ENCODE peak calls at places on chromosomes 5 and 9, in six cellular contexts. U is astrocyte, N is BE2C, I is upper lobe of right lung, R is fibroblast of pulmonary artery, V is brain microvascular endothelial cell. Z is an unnamed sample.

GRCh38 chr5:172833691-172834569 is at the start of gene ERGIC1:
- DNase-seq in U (peak), N (peak), I (peak), R (peak), V (peak), Z (peak)

GRCh38 chr5:55429707-55430253 is 105.0 kb downstream of the PLPP1 start:
- DNase-seq in U (no peak), N (peak), I (no peak), R (no peak), V (no peak), Z (no peak)

GRCh38 chr9:132160802-132161742 is 786 bp upstream of the NTNG2 start:
- DNase-seq in U (peak), N (peak), I (no peak), R (peak), V (peak), Z (no peak)

GRCh38 chr5:10699987-10700386 is 61.0 kb downstream of the DAP start:
- DNase-seq in U (no peak), N (no peak), I (no peak), R (no peak), V (no peak), Z (no peak)

GRCh38 chr9:136882109-136882946 is 4.0 kb upstream of the TRAF2 start:
- DNase-seq in U (peak), N (no peak), I (no peak), R (peak), V (peak), Z (no peak)

GRCh38 chr5:56278267-56278826 is 45.2 kb upstream of the ANKRD55 start:
- DNase-seq in U (peak), N (no peak), I (no peak), R (peak), V (peak), Z (no peak)

GRCh38 chr5:34767127-34767526 is 71.8 kb upstream of the TTC23L start:
- DNase-seq in U (no peak), N (no peak), I (no peak), R (no peak), V (no peak), Z (no peak)

GRCh38 chr9:88587182-88587581 is 52.2 kb downstream of the NXNL2 start:
- DNase-seq in U (no peak), N (no peak), I (no peak), R (no peak), V (no peak), Z (no peak)

GRCh38 chr9:110065527-110065926 is 142.4 kb downstream of the C9orf152 start:
- DNase-seq in U (no peak), N (no peak), I (no peak), R (peak), V (no peak), Z (no peak)

GRCh38 chr5:146813748-146814147 is 64.8 kb downstream of the PPP2R2B start:
- DNase-seq in U (no peak), N (no peak), I (no peak), R (no peak), V (no peak), Z (no peak)

DNA sequence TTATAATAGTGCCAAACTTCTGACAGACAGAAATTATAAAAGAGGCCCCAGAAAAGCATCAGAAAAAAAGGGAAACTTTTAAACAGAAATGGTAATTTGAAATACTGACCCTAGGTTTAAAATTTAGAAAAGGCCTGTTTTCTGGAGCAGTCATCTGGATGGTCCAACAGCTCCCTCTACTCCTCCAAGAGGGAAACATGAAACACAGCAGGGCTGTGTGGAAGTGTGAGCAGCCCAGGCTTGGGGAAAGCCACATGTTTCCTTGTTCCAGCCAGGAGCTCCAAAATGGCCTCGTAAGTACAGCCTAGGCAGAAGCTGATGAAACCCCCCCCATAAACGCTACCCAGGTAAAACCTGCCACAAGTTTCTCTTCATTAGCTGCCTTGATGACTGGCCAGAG is 499.3 kb upstream of the ADAMTS16 start:
- DNase-seq in U (peak), N (no peak), I (no peak), R (peak), V (no peak), Z (no peak)
- TF ChIP-seq CTCF in U (peak), N (no peak), I (no peak), R (no peak), V (peak), Z (peak)

DNA sequence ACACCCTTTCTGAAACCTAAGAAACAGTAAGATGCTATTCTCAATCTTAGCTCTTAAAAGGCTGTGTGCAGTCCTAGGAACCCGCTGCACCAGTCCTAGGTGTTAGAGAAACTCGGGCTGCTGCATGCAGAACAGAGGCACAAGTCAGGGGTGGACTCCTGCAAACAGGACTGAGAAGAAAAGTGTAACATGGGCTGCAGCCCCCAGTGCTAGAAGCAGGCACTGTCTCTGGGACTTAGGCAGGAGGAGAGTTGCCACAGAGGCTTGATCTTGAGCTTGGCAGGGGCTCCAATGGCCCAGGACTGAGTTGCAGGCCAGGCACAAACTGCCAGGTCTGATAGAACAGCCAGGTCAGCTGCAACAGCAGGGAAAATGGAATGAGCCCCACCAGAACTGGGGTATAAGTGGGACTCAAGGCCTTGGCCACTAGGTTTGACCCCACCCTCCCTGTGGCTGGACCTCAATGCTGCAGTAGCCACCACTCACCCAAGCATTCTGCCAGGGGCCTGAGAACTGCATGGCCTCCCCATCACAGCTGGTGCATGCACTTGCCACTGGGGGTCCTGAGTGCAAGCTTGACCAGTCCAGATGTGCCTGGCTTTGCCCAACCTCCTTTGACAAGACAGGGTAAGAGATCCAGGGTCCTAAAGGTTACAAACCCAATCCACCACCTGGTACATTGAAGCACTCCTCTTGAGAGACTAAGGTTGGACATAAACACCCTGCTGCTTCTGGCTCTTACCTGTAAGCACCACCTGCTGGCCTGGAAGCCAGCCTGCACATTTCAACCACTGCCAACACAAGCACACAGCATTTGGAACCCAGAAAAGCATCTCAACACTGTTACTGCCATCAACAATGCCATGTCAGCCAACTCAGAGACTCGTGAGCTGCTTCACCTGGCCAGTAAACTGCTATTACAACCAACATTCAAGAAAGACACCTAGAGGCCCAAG is 103.3 kb downstream of the FBXL17 start:
- DNase-seq in U (no peak), N (no peak), I (no peak), R (no peak), V (no peak), Z (peak)
- TF ChIP-seq CTCF in U (no peak), N (peak), I (no peak), R (no peak), V (no peak), Z (no peak)

GRCh38 chr9:15967068-15967467 is 414.2 kb downstream of the CCDC171 start:
- DNase-seq in U (no peak), N (no peak), I (no peak), R (no peak), V (no peak), Z (no peak)
- TF ChIP-seq CTCF in U (no peak), N (peak), I (no peak), R (no peak), V (peak), Z (peak)

GRCh38 chr5:132266836-132267160 is 9.3 kb downstream of the PDLIM4 start:
- DNase-seq in U (no peak), N (no peak), I (no peak), R (no peak), V (no peak), Z (no peak)
- TF ChIP-seq CTCF in U (no peak), N (no peak), I (no peak), R (no peak), V (no peak), Z (no peak)

GRCh38 chr5:139210585-139210984 is 12.4 kb upstream of the SIL1 start:
- DNase-seq in U (no peak), N (no peak), I (peak), R (no peak), V (no peak), Z (no peak)
- TF ChIP-seq CTCF in U (no peak), N (no peak), I (no peak), R (no peak), V (no peak), Z (no peak)

Z was measured in chondrocyte.